ENCODE peak calls at places on chromosomes 2 and 18, in four cellular contexts. J, Z, G and K are unnamed samples.

GRCh38 chr2:209091026-209091425 is 332.8 kb upstream of the MAP2 start:
- DNase-seq in J (no peak), Z (no peak), G (no peak), K (no peak)

GRCh38 chr18:74083071-74083954 is 64.3 kb downstream of the FBXO15 start:
- DNase-seq in J (no peak), Z (no peak), G (peak), K (peak)

GRCh38 chr2:120693121-120693520 is 42.5 kb upstream of the GLI2 start:
- DNase-seq in J (no peak), Z (no peak), G (no peak), K (no peak)

GRCh38 chr2:226813148-226813701 is 13.6 kb upstream of the IRS1 start:
- DNase-seq in J (no peak), Z (no peak), G (no peak), K (no peak)

GRCh38 chr18:38695559-38696270 is 1130.1 kb upstream of the CELF4 start:
- DNase-seq in J (no peak), Z (no peak), G (no peak), K (peak)

GRCh38 chr18:43271593-43272432 is 5.5 kb downstream of the SYT4 start:
- DNase-seq in J (peak), Z (no peak), G (no peak), K (peak)

GRCh38 chr18:9905401-9905922 is 8.4 kb upstream of the VAPA start:
- DNase-seq in J (no peak), Z (no peak), G (no peak), K (no peak)

GRCh38 chr2:168697668-168698121 is 104.7 kb upstream of the NOSTRIN start:
- DNase-seq in J (no peak), Z (no peak), G (no peak), K (no peak)

GRCh38 chr2:150339951-150340350 is 147.5 kb downstream of the RND3 start:
- DNase-seq in J (no peak), Z (no peak), G (no peak), K (no peak)

GRCh38 chr2:106180602-106181001 is 13.5 kb downstream of the UXS1 start:
- DNase-seq in J (no peak), Z (no peak), G (no peak), K (no peak)

GRCh38 chr2:61343141-61343540 is 127.7 kb downstream of the USP34 start:
- DNase-seq in J (no peak), Z (no peak), G (no peak), K (no peak)

GRCh38 chr2:239169311-239170048 is 231.3 kb downstream of the HDAC4 start:
- DNase-seq in J (no peak), Z (no peak), G (no peak), K (no peak)

GRCh38 chr2:199160081-199160480 is 297.7 kb downstream of the SATB2 start:
- DNase-seq in J (no peak), Z (no peak), G (no peak), K (no peak)

GRCh38 chr2:26298638-26299393 is 47.1 kb upstream of the SELENOI start:
- DNase-seq in J (no peak), Z (no peak), G (peak), K (peak)

GRCh38 chr2:84214455-84214854 is 244.6 kb downstream of the SUCLG1 start:
- DNase-seq in J (no peak), Z (no peak), G (no peak), K (no peak)

GRCh38 chr18:59878644-59879043 is 21.2 kb upstream of the PMAIP1 start:
- DNase-seq in J (no peak), Z (no peak), G (no peak), K (no peak)

GRCh38 chr2:16405551-16405950 is 260.1 kb downstream of the CYRIA start:
- DNase-seq in J (no peak), Z (no peak), G (no peak), K (no peak)

GRCh38 chr2:67663776-67664175 is 266.6 kb downstream of the ETAA1 start:
- DNase-seq in J (no peak), Z (no peak), G (no peak), K (no peak)

GRCh38 chr2:42053791-42054656 is 6.2 kb downstream of the PKDCC start:
- DNase-seq in J (no peak), Z (no peak), G (no peak), K (peak)

GRCh38 chr2:85541262-85541661 is 2.3 kb downstream of the MAT2A start:
- DNase-seq in J (no peak), Z (no peak), G (no peak), K (no peak)

GRCh38 chr2:174681099-174681982 is 82.9 kb downstream of the CHRNA1 start:
- DNase-seq in J (peak), Z (no peak), G (no peak), K (peak)

GRCh38 chr2:173964565-173965371 is 405 bp downstream of the SP3 start:
- DNase-seq in J (peak), Z (peak), G (peak), K (peak)

GRCh38 chr18:63356272-63356896 is 10.6 kb downstream of the KDSR start:
- DNase-seq in J (no peak), Z (no peak), G (no peak), K (no peak)

GRCh38 chr2:33180915-33181314 is 234.2 kb downstream of the LTBP1 start:
- DNase-seq in J (no peak), Z (no peak), G (no peak), K (no peak)

GRCh38 chr2:69453475-69454129 is 16.4 kb upstream of the NFU1 start:
- DNase-seq in J (no peak), Z (no peak), G (no peak), K (no peak)

GRCh38 chr2:124024491-124025348 is at the start of gene CNTNAP5:
- DNase-seq in J (peak), Z (no peak), G (peak), K (peak)

GRCh38 chr2:233406865-233407264 is 52.6 kb downstream of the DGKD start:
- DNase-seq in J (no peak), Z (no peak), G (no peak), K (no peak)

GRCh38 chr2:18047896-18048657 is 169.6 kb downstream of the KCNS3 start:
- DNase-seq in J (no peak), Z (no peak), G (no peak), K (no peak)

GRCh38 chr18:9916067-9916684 is 2.4 kb downstream of the VAPA start:
- DNase-seq in J (no peak), Z (no peak), G (no peak), K (peak)

GRCh38 chr2:206443735-206444527 is 599 bp downstream of the ADAM23 start:
- DNase-seq in J (peak), Z (no peak), G (peak), K (peak)

GRCh38 chr2:146523218-146523617 is 1321.6 kb upstream of the ACVR2A start:
- DNase-seq in J (no peak), Z (no peak), G (no peak), K (peak)